ENCODE peak calls at places on chromosomes 4 and X, in five cellular contexts. X, U, J, M and N are unnamed samples.

GRCh38 chr4:115970859-115971258 is 857.4 kb upstream of the NDST4 start:
- DNase-seq in U (no peak), X (no peak), J (no peak), M (no peak), N (no peak)

GRCh38 chr4:94332983-94333590 is 9.5 kb downstream of the HPGDS start:
- DNase-seq in J (no peak), X (no peak), U (peak; percentile 23), M (no peak), N (no peak)

GRCh38 chr4:159206427-159206871 is 103.6 kb downstream of the RAPGEF2 start:
- DNase-seq in U (no peak), M (peak; percentile 81), X (no peak), J (no peak), N (peak; percentile 47)

GRCh38 chr4:104719539-104720230 is 225.0 kb upstream of the CXXC4 start:
- DNase-seq in J (no peak), X (no peak), U (no peak), M (peak; percentile 79), N (no peak)

GRCh38 chr4:130722370-130722769 is 1626.4 kb downstream of the C4orf33 start:
- DNase-seq in X (no peak), M (no peak), J (no peak), U (peak; percentile 7), N (no peak)

GRCh38 chrX:123971963-123972362 is 10.5 kb downstream of the STAG2 start:
- DNase-seq in M (no peak), J (no peak), U (no peak), X (no peak), N (no peak)

GRCh38 chr4:56767567-56767966 is 53.9 kb downstream of the SPINK2 start:
- DNase-seq in J (no peak), M (no peak), X (no peak), U (no peak), N (no peak)

GRCh38 chr4:8316911-8317351 is 47.4 kb downstream of the HTRA3 start:
- DNase-seq in J (no peak), M (no peak), U (no peak), X (no peak), N (no peak)

GRCh38 chr4:40990202-40990898 is 224.0 kb downstream of the APBB2 start:
- DNase-seq in U (no peak), X (peak; percentile 93), J (peak; percentile 73), M (no peak), N (no peak)

GRCh38 chr4:143728171-143728570 is 27.7 kb upstream of the FREM3 start:
- DNase-seq in M (no peak), J (no peak), X (peak; percentile 89), U (no peak), N (no peak)

GRCh38 chr4:74032064-74032463 is 6.4 kb downstream of the CXCL3 start:
- DNase-seq in J (no peak), M (no peak), U (no peak), X (peak; percentile 39), N (no peak)

GRCh38 chr4:17027495-17027894 is 129.1 kb upstream of the LDB2 start:
- DNase-seq in J (peak; percentile 73), U (no peak), M (no peak), X (peak; percentile 98), N (no peak)

GRCh38 chrX:129843209-129843458 is 552 bp downstream of the ZDHHC9 start:
- DNase-seq in J (no peak), X (no peak), M (no peak), U (peak; percentile 41), N (no peak)

GRCh38 chr4:160213377-160213776 is 1110.5 kb downstream of the RAPGEF2 start:
- DNase-seq in X (no peak), M (no peak), J (no peak), U (no peak), N (no peak)

GRCh38 chr4:1044469-1045192 is 33.2 kb downstream of the FGFRL1 start:
- DNase-seq in M (no peak), X (no peak), U (no peak), J (no peak), N (no peak)

GRCh38 chrX:134935286-134935685 is 55.5 kb upstream of the SMIM10 start:
- DNase-seq in J (no peak), U (no peak), X (no peak), M (no peak), N (no peak)

GRCh38 chrX:95885074-95885473 is 799.6 kb upstream of the DIAPH2 start:
- DNase-seq in J (no peak), U (peak; percentile 42), X (no peak), M (no peak), N (no peak)

GRCh38 chrX:134885336-134886016 is 105.3 kb upstream of the SMIM10 start:
- DNase-seq in X (no peak), J (peak; percentile 89), M (no peak), U (no peak), N (no peak)

GRCh38 chr4:47525154-47525819 is 40.2 kb downstream of the ATP10D start:
- DNase-seq in M (no peak), U (peak; percentile 11), X (peak; percentile 94), J (peak; percentile 21), N (no peak)

GRCh38 chr4:186724048-186724860 is 598 bp upstream of the FAT1 start:
- DNase-seq in U (peak; percentile 76), J (no peak), X (peak; percentile 76), M (peak; percentile 54), N (no peak)

GRCh38 chrX:70398899-70399298 is 24.2 kb upstream of the GDPD2 start:
- DNase-seq in X (peak; percentile 2), M (no peak), J (no peak), U (no peak), N (no peak)

GRCh38 chr4:64682481-64682880 is 273.2 kb upstream of the TECRL start:
- DNase-seq in M (no peak), J (no peak), X (no peak), U (no peak), N (no peak)

GRCh38 chr4:10093273-10093621 is 23.4 kb downstream of the WDR1 start:
- DNase-seq in M (no peak), J (no peak), U (no peak), X (no peak), N (no peak)

DNA sequence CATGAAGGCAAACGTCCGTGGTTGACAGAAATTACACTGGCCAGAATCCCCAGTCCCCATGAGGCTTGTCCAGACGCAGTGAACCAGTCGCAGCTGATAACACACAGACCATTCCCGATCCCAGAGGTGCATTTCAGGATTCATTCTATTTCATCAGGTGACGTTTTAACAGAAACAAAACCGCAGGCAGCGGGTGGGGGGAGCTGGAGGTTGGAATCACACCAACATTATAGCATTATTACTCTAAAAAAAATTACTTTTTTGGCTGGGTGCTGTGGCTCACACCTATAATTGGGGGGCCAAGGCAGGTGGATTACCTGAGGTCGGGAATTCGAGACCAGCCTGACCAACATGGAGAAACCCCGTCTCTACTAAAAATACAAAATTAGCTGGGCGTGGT is 25.2 kb downstream of the NOP14 start:
- DNase-seq in M (no peak), X (no peak), J (no peak), U (no peak), N (no peak)
- H3K9me2 ChIP-seq in M (no peaks in the 10 kb centered on the region), X (no peaks in the 10 kb centered on the region), J (no peaks in the 10 kb centered on the region), U (no peaks in the 10 kb centered on the region), N (no peaks in the 10 kb centered on the region)

GRCh38 chrX:151085207-151085606 is 91.2 kb upstream of the GPR50 start:
- DNase-seq in X (no peak), M (no peak), J (no peak), U (no peak), N (no peak)
- H3K27me3 ChIP-seq in X (no peaks in the 10 kb centered on the region), M (no peaks in the 10 kb centered on the region), J (peaks cover 20% of the 10 kb centered on the region), U (no peaks in the 10 kb centered on the region), N (no peaks in the 10 kb centered on the region)

GRCh38 chrX:73577368-73577767 is 14.4 kb downstream of the CHIC1 start:
- DNase-seq in J (no peak), M (no peak), X (peak; percentile 91), U (no peak), N (no peak)
- H3K9me2 ChIP-seq in J (no peaks in the 10 kb centered on the region), M (no peaks in the 10 kb centered on the region), X (no peaks in the 10 kb centered on the region), U (no peaks in the 10 kb centered on the region), N (no peaks in the 10 kb centered on the region)

GRCh38 chrX:77342028-77342427 is 105.2 kb upstream of the FGF16 start:
- DNase-seq in J (no peak), M (no peak), X (no peak), U (no peak), N (no peak)
- H3K27me3 ChIP-seq in J (no peaks in the 10 kb centered on the region), M (no peaks in the 10 kb centered on the region), X (no peaks in the 10 kb centered on the region), U (no peaks in the 10 kb centered on the region), N (no peaks in the 10 kb centered on the region)